ENCODE peak calls at places on chromosomes 1 and 21, in eight cellular contexts. Y is HCEC 1CT, Q is HTR-8/SVneo, O is AG09319, C is NCI-H1105, E is AG10803, H is SK-MEL-5, D is fibroblast of pulmonary artery. F is an unnamed sample.

GRCh38 chr1:5161372-5161771 is 507.0 kb downstream of the AJAP1 start:
- DNase-seq in Y (no peak), Q (no peak), O (no peak), C (no peak), E (no peak), H (no peak), D (no peak), F (no peak)

GRCh38 chr21:20662523-20662922 is 335.7 kb upstream of the NCAM2 start:
- DNase-seq in Y (no peak), Q (no peak), O (no peak), C (no peak), E (no peak), H (no peak), D (no peak), F (no peak)

GRCh38 chr1:151371744-151372410 is 628 bp downstream of the SELENBP1 start:
- DNase-seq in Y (peak), Q (no peak), O (peak), C (peak), E (peak), H (no peak), D (peak), F (peak)

GRCh38 chr21:25496825-25497482 is 110.3 kb downstream of the MRPL39 start:
- DNase-seq in Y (peak), Q (no peak), O (peak), C (no peak), E (peak), H (no peak), D (no peak), F (no peak)

GRCh38 chr1:23395162-23395724 is 25.6 kb upstream of the ZNF436 start:
- DNase-seq in Y (no peak), Q (no peak), O (no peak), C (no peak), E (no peak), H (no peak), D (no peak), F (no peak)

GRCh38 chr1:16173447-16174260 is 17.8 kb upstream of the EPHA2 start:
- DNase-seq in Y (peak), Q (peak), O (no peak), C (no peak), E (peak), H (no peak), D (peak), F (peak)

GRCh38 chr1:225657462-225657989 is 4.6 kb upstream of the ENAH start:
- DNase-seq in Y (peak), Q (peak), O (no peak), C (no peak), E (peak), H (no peak), D (peak), F (peak)

GRCh38 chr1:179812501-179813292 is 64.9 kb downstream of the TOR1AIP2 start:
- DNase-seq in Y (no peak), Q (no peak), O (no peak), C (peak), E (no peak), H (no peak), D (peak), F (no peak)

GRCh38 chr1:43851561-43852338 is 81.9 kb upstream of the ARTN start:
- DNase-seq in Y (no peak), Q (no peak), O (no peak), C (no peak), E (no peak), H (no peak), D (no peak), F (no peak)

GRCh38 chr21:14722841-14723483 is 176.8 kb upstream of the SAMSN1 start:
- DNase-seq in Y (no peak), Q (no peak), O (no peak), C (no peak), E (no peak), H (no peak), D (no peak), F (no peak)